ENCODE peak calls at places on chromosomes 11 and 22, in five cellular contexts. Y, T, U, Z and S are unnamed samples.

GRCh38 chr11:17208257-17208999 is 642 bp upstream of the PIK3C2A start:
- DNase-seq in Y (no peak), T (no peak), U (peak; percentile 22), Z (peak; percentile 6), S (peak; percentile 69)

GRCh38 chr22:49957826-49958461 is 2.6 kb upstream of the PIM3 start:
- DNase-seq in Y (no peak), T (no peak), U (no peak), Z (no peak), S (no peak)

GRCh38 chr11:120432056-120433018 is 79.2 kb upstream of the GRIK4 start:
- DNase-seq in Y (no peak), T (no peak), U (no peak), Z (no peak), S (peak; percentile 72)

GRCh38 chr11:133835258-133836075 is 9.8 kb downstream of the SPATA19 start:
- DNase-seq in Y (peak; percentile 53), T (no peak), U (no peak), Z (no peak), S (peak; percentile 69)

GRCh38 chr11:112118176-112118575 is 31.5 kb downstream of the SDHD start:
- DNase-seq in Y (no peak), T (no peak), U (no peak), Z (no peak), S (no peak)

GRCh38 chr11:34044664-34045485 is 6.7 kb upstream of the CAPRIN1 start:
- DNase-seq in Y (no peak), T (no peak), U (no peak), Z (no peak), S (peak; percentile 34)

GRCh38 chr11:134633276-134633675 is 221.2 kb upstream of the B3GAT1 start:
- DNase-seq in Y (no peak), T (no peak), U (no peak), Z (no peak), S (no peak)

GRCh38 chr22:39097098-39098020 is at the start of gene APOBEC3H:
- DNase-seq in Y (no peak), T (no peak), U (no peak), Z (no peak), S (peak; percentile 32)

GRCh38 chr11:104146421-104146820 is 17.5 kb downstream of the PDGFD start:
- DNase-seq in Y (no peak), T (no peak), U (no peak), Z (no peak), S (no peak)

GRCh38 chr11:111540114-111540920 is at the start of gene LAYN:
- DNase-seq in Y (peak; percentile 24), T (no peak), U (no peak), Z (peak; percentile 11), S (no peak)

GRCh38 chr11:82750643-82751139 is 17.0 kb upstream of the FAM181B start:
- DNase-seq in Y (no peak), T (peak; percentile 28), U (no peak), Z (no peak), S (no peak)

GRCh38 chr11:46367244-46367915 is 14.1 kb upstream of the MDK start:
- DNase-seq in Y (peak; percentile 76), T (peak; percentile 73), U (peak; percentile 62), Z (peak; percentile 62), S (peak; percentile 43)

GRCh38 chr22:35349704-35350538 is 31.0 kb upstream of the HMOX1 start:
- DNase-seq in Y (peak; percentile 44), T (no peak), U (no peak), Z (no peak), S (no peak)

GRCh38 chr11:2669926-2670469 is 29.8 kb downstream of the KCNQ1OT1 start:
- DNase-seq in Y (no peak), T (no peak), U (no peak), Z (no peak), S (no peak)